ENCODE peak calls at places on chromosomes 12 and 14, in four cellular contexts. One of them, this sample, is unnamed.

GRCh38 chr14:103858063-103858820 is 10.9 kb upstream of the PPP1R13B start:
- DNase-seq in K562: no peak
- DNase-seq in GM12878: no peak
- DNase-seq in WTC11: no peak
- DNase-seq in this sample: no peak

GRCh38 chr12:56206373-56207166 is 15.2 kb downstream of the RNF41 start:
- DNase-seq in K562: peak; percentile 69
- DNase-seq in GM12878: no peak
- DNase-seq in WTC11: peak; percentile 83
- DNase-seq in this sample: peak; percentile 56

GRCh38 chr12:124588689-124589318 is 21.4 kb upstream of the NCOR2 start:
- DNase-seq in K562: no peak
- DNase-seq in GM12878: no peak
- DNase-seq in WTC11: no peak
- DNase-seq in this sample: no peak

GRCh38 chr12:75585309-75585708 is 73.9 kb upstream of the KRR1 start:
- DNase-seq in K562: no peak
- DNase-seq in GM12878: no peak
- DNase-seq in WTC11: no peak
- DNase-seq in this sample: no peak

GRCh38 chr12:106179086-106179485 is 40.3 kb upstream of the NUAK1 start:
- DNase-seq in K562: no peak
- DNase-seq in GM12878: no peak
- DNase-seq in WTC11: no peak
- DNase-seq in this sample: peak; percentile 38

GRCh38 chr12:58819345-58819744 is 101.0 kb downstream of the LRIG3 start:
- DNase-seq in K562: no peak
- DNase-seq in GM12878: no peak
- DNase-seq in WTC11: peak; percentile 63
- DNase-seq in this sample: peak; percentile 32

GRCh38 chr12:65487679-65488078 is 209.2 kb downstream of the MSRB3 start:
- DNase-seq in K562: no peak
- DNase-seq in GM12878: no peak
- DNase-seq in WTC11: no peak
- DNase-seq in this sample: no peak

GRCh38 chr12:78931466-78931990 is 67.0 kb downstream of the SYT1 start:
- DNase-seq in K562: no peak
- DNase-seq in GM12878: no peak
- DNase-seq in WTC11: no peak
- DNase-seq in this sample: no peak

GRCh38 chr14:101056446-101056845 is 152.9 kb upstream of the RTL1 start:
- DNase-seq in K562: no peak
- DNase-seq in GM12878: no peak
- DNase-seq in WTC11: no peak
- DNase-seq in this sample: no peak

DNA sequence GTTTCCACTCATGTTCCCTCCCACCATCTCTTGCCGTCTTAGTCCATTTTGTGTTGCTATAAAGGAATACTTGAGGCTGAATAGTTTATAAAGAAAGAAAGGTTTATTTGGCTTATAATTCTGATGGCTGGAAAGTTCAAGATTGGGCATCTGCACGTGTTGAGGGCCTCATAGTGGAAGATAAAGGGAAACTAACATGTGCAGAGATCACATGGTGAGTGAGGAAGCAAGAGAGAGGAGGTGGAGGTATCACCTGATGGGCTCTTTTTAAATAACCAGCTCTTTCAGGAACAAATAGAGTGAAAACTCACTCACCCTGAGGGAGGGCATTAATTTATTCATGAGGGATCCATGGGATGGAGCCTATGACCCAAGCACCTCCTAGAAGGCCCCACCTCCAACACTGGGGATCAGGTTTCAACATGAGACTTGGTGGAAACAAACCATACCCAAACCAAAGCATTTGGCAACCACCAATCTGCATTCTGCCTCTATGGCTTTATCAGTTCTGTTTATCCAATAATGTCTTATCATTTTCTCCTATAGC is 29.5 kb downstream of the MYO1H start:
- DNase-seq in K562: no peak
- DNase-seq in GM12878: no peak
- DNase-seq in WTC11: peak; percentile 39
- DNase-seq in this sample: no peak
- TF ChIP-seq ETV6 in K562: no peak
- TF ChIP-seq ETV6 in GM12878: no peak
- TF ChIP-seq ETV6 in WTC11: no peak
- TF ChIP-seq ETV6 in this sample: no peak

GRCh38 chr14:46432516-46432915 is 219.1 kb downstream of the RPL10L start:
- DNase-seq in K562: no peak
- DNase-seq in GM12878: no peak
- DNase-seq in WTC11: peak; percentile 13
- DNase-seq in this sample: no peak
- TF ChIP-seq ETV6 in K562: no peak
- TF ChIP-seq ETV6 in GM12878: no peak
- TF ChIP-seq ETV6 in WTC11: no peak
- TF ChIP-seq ETV6 in this sample: no peak

GRCh38 chr12:26689281-26689841 is 143.6 kb downstream of the ITPR2 start:
- DNase-seq in K562: no peak
- DNase-seq in GM12878: no peak
- DNase-seq in WTC11: no peak
- DNase-seq in this sample: peak; percentile 60

GRCh38 chr12:26690601-26691000 is 142.4 kb downstream of the ITPR2 start:
- DNase-seq in K562: no peak
- DNase-seq in GM12878: no peak
- DNase-seq in WTC11: no peak
- DNase-seq in this sample: no peak

GRCh38 chr12:26692417-26692816 is 140.6 kb downstream of the ITPR2 start:
- DNase-seq in K562: no peak
- DNase-seq in GM12878: no peak
- DNase-seq in WTC11: no peak
- DNase-seq in this sample: no peak

GRCh38 chr12:26688344-26688904 is 144.6 kb downstream of the ITPR2 start:
- DNase-seq in K562: no peak
- DNase-seq in GM12878: no peak
- DNase-seq in WTC11: no peak
- DNase-seq in this sample: no peak

DNA sequence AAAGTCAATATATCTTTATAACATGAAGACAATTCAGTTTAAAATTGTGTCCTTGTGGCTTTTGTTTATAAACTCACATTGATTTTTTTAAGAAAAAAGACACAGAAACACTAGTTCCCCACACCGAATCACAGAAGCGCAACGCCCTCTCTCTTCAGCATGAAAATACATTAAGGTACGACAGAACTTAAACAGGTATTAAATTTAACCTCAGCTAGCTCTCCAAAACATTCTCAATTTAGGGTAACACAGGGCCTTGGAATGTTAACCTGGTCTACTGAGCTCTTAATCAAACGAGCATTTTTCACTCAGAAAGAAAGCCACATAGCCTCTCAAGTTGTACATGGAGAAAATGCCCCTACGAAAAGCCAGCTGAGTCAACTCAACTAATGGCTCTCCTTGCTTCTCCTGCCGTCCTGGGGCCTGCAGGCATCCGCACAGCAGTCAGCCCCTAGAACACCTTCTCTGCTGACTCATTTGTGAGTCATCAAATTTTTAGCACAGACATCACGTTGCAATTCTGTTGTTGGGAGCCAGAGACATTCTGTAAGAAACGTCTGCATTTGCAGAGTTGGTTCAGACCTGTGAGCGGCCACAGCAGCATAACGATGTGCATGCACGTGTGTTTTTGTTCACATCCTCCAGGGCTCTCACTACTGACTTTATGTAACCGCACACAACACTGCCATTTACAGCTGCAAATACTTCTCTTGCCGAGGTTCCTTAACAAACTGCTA is 141.6 kb downstream of the ITPR2 start:
- DNase-seq in K562: peak; percentile 52
- DNase-seq in GM12878: no peak
- DNase-seq in WTC11: peak; percentile 40
- DNase-seq in this sample: peak; percentile 24
- TF ChIP-seq ETV6 in K562: no peak
- TF ChIP-seq ETV6 in GM12878: no peak
- TF ChIP-seq ETV6 in WTC11: no peak
- TF ChIP-seq ETV6 in this sample: no peak

DNA sequence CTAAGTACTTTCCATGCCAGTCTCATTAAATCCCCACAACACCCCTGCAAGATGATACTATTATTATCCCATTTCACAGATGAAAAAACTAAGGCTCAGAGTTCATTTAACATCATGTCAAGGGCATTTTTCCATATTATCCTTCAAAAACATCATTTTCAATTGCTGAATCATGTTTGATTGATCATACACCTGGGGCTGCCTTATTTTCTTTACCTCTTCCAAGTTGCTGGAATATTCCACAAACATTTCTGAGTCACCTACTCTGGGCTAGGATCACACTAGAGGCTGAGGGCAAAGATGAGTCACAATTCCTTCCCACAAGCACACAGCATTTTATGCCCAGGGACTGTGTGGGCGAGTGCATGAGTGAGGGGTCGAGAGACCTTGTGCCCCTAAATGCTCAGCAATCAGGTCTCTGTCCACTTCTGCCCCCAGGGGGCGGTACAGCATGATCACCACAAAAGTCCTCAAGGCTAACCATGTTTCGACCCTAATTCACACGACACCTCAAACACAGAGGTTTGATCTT is 14.1 kb upstream of the TMEM119 start:
- DNase-seq in K562: peak; percentile 74
- DNase-seq in GM12878: no peak
- DNase-seq in WTC11: peak; percentile 78
- DNase-seq in this sample: peak; percentile 44
- TF ChIP-seq ETV6 in K562: no peak
- TF ChIP-seq ETV6 in GM12878: no peak
- TF ChIP-seq ETV6 in WTC11: no peak
- TF ChIP-seq ETV6 in this sample: no peak

GRCh38 chr12:20718294-20718693 is 23.2 kb downstream of the SLCO1C1 start:
- DNase-seq in K562: no peak
- DNase-seq in GM12878: no peak
- DNase-seq in WTC11: no peak
- DNase-seq in this sample: no peak

GRCh38 chr12:20716985-20717384 is 21.9 kb downstream of the SLCO1C1 start:
- DNase-seq in K562: no peak
- DNase-seq in GM12878: no peak
- DNase-seq in WTC11: no peak
- DNase-seq in this sample: no peak

DNA sequence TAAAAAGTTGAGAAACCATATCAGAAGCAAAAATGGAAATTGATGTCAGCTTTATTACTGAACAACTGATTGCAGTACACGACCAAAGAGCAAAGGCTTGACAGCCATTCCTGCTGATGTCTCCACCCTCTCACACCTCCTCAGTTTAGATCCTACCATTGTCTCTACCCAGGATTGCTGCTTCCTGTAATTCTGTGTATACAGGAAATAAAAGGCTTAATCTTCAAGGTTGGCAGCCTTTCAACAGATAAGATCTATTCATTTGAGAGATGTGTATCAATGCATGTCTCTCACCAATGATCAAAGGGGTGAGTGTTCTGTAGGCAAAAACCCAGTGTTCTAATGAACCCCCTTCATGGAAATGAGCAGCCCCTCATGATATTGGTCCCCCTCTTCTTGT is 27.0 kb downstream of the SLCO1C1 start:
- DNase-seq in K562: no peak
- DNase-seq in GM12878: no peak
- DNase-seq in WTC11: no peak
- DNase-seq in this sample: no peak
- TF ChIP-seq ETV6 in K562: no peak
- TF ChIP-seq ETV6 in GM12878: no peak
- TF ChIP-seq ETV6 in WTC11: no peak
- TF ChIP-seq ETV6 in this sample: no peak

GRCh38 chr12:123089631-123090353 is 61.1 kb downstream of the PITPNM2 start:
- DNase-seq in K562: peak; percentile 63
- DNase-seq in GM12878: no peak
- DNase-seq in WTC11: no peak
- DNase-seq in this sample: peak; percentile 88

GRCh38 chr12:123089125-123089524 is 61.8 kb downstream of the PITPNM2 start:
- DNase-seq in K562: no peak
- DNase-seq in GM12878: no peak
- DNase-seq in WTC11: no peak
- DNase-seq in this sample: no peak

GRCh38 chr12:123083661-123084571 is 67.0 kb downstream of the PITPNM2 start:
- DNase-seq in K562: no peak
- DNase-seq in GM12878: no peak
- DNase-seq in WTC11: no peak
- DNase-seq in this sample: no peak

GRCh38 chr12:123085046-123085445 is 65.8 kb downstream of the PITPNM2 start:
- DNase-seq in K562: no peak
- DNase-seq in GM12878: no peak
- DNase-seq in WTC11: no peak
- DNase-seq in this sample: no peak

DNA sequence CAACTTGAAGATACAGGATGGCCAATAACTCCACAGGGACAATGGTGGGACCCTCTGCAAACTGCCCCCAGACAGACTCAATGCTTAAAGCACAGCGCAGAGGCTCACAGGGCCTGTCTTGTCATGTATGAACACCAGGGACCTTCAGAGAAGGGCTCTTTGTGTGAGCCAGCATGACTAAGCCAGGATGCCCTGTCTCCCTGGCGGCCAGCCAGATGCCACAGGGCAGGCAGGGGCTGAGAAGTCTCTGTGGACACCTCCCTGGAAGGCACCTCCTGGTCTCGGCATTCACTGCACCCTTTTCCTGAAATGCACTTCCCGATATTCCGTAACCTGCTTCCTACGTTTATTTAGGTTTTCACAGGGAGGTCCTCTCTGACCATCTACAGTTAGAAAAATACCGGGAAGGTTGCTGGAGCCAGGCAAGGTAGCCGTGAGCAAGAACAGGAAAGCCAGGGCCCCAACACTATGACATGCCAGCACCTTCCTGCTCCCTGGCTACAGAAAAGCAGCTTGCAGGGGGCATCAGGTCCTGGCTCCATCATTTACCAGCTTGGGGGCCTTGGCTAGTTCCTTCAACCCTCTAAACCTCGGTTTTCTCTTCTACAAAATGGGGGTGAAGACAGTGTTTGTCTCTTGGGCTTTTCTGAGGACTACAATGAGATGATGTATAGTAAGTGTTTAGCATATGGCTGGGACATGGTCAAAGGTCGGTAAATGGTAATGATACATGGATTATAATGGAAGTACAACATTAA is 65.0 kb downstream of the PITPNM2 start:
- DNase-seq in K562: no peak
- DNase-seq in GM12878: no peak
- DNase-seq in WTC11: no peak
- DNase-seq in this sample: peak; percentile 68
- TF ChIP-seq ETV6 in K562: no peak
- TF ChIP-seq ETV6 in GM12878: no peak
- TF ChIP-seq ETV6 in WTC11: no peak
- TF ChIP-seq ETV6 in this sample: no peak